ENCODE peak calls at places on chromosomes 13 and 19, in five cellular contexts. H is SK-N-MC, J is MM.1S, Z is hepatic stellate cell, T is NCI-H446. R is an unnamed sample.

GRCh38 chr19:30319411-30319810 is 52.8 kb upstream of the ZNF536 start:
- DNase-seq in Z (no peak), J (no peak), T (no peak), H (no peak), R (no peak)

GRCh38 chr13:45361596-45362206 is 20.7 kb upstream of the TPT1 start:
- DNase-seq in T (no peak), Z (no peak), H (no peak), J (no peak), R (peak; percentile 75)

GRCh38 chr19:10654610-10655456 is 687 bp downstream of the ILF3 start:
- DNase-seq in Z (peak; percentile 89), J (peak; percentile 40), T (peak; percentile 83), H (no peak), R (peak; percentile 63)

GRCh38 chr19:38061294-38061693 is 154.3 kb downstream of the SIPA1L3 start:
- DNase-seq in Z (peak; percentile 95), J (no peak), T (no peak), H (no peak), R (peak; percentile 90)

GRCh38 chr13:40445557-40445990 is 220.9 kb downstream of the FOXO1 start:
- DNase-seq in J (no peak), Z (no peak), T (no peak), H (no peak), R (peak; percentile 51)

GRCh38 chr13:33057019-33057785 is 41.0 kb downstream of the KL start:
- DNase-seq in J (no peak), H (no peak), Z (peak; percentile 38), T (peak; percentile 3), R (peak; percentile 53)

GRCh38 chr13:31267126-31267784 is 67.5 kb downstream of the B3GLCT start:
- DNase-seq in T (no peak), J (no peak), H (no peak), Z (no peak), R (no peak)

GRCh38 chr19:51078731-51079130 is 4.0 kb downstream of the KLK14 start:
- DNase-seq in Z (no peak), H (no peak), T (no peak), J (no peak), R (no peak)

GRCh38 chr13:97491452-97491851 is 57.5 kb downstream of the RAP2A start:
- DNase-seq in T (no peak), Z (no peak), J (no peak), H (no peak), R (no peak)

GRCh38 chr13:51793570-51794273 is 10.2 kb downstream of the DHRS12 start:
- DNase-seq in T (no peak), J (no peak), H (no peak), Z (peak; percentile 51), R (peak; percentile 87)

GRCh38 chr13:32443111-32443510 is 15.2 kb upstream of the N4BP2L1 start:
- DNase-seq in T (no peak), H (no peak), Z (peak; percentile 32), J (peak; percentile 59), R (peak; percentile 46)

GRCh38 chr19:44051654-44052402 is at the start of gene ZNF223:
- DNase-seq in T (peak; percentile 96), H (peak; percentile 45), J (no peak), Z (peak; percentile 96), R (peak; percentile 91)

GRCh38 chr19:5137114-5137513 is 168.2 kb downstream of the KDM4B start:
- DNase-seq in H (no peak), T (no peak), Z (no peak), J (no peak), R (no peak)

GRCh38 chr13:52832268-52832667 is 16.2 kb downstream of the PCDH8 start:
- DNase-seq in H (no peak), Z (no peak), T (peak; percentile 39), J (no peak), R (no peak)

GRCh38 chr19:2062770-2063169 is 11.7 kb upstream of the MKNK2 start:
- DNase-seq in H (no peak), Z (no peak), J (no peak), T (no peak), R (no peak)

GRCh38 chr13:113220877-113221276 is 11.5 kb downstream of the CUL4A start:
- DNase-seq in T (no peak), H (no peak), Z (no peak), J (no peak), R (peak; percentile 24)

GRCh38 chr19:21566073-21566472 is 60.7 kb downstream of the ZNF429 start:
- DNase-seq in H (no peak), T (no peak), Z (no peak), J (no peak), R (no peak)

GRCh38 chr19:53597023-53597422 is 34.8 kb upstream of the DPRX start:
- DNase-seq in J (no peak), H (no peak), Z (no peak), T (no peak), R (no peak)

GRCh38 chr13:42266464-42266863 is 5.5 kb upstream of the AKAP11 start:
- DNase-seq in H (peak; percentile 22), J (no peak), Z (peak; percentile 11), T (no peak), R (peak; percentile 46)

GRCh38 chr13:34044660-34045080 is 226.7 kb downstream of the RFC3 start:
- DNase-seq in T (no peak), Z (peak; percentile 6), J (no peak), H (no peak), R (peak; percentile 90)

GRCh38 chr13:72651196-72651595 is 76.2 kb downstream of the MZT1 start:
- DNase-seq in T (peak; percentile 22), J (no peak), Z (no peak), H (no peak), R (peak; percentile 15)

GRCh38 chr19:46537136-46538097 is 41.8 kb upstream of the PNMA8B start:
- DNase-seq in Z (peak; percentile 61), T (peak; percentile 50), H (no peak), J (peak; percentile 26), R (peak; percentile 55)

GRCh38 chr19:56637976-56638555 is 4.9 kb upstream of the SMIM17 start:
- DNase-seq in J (peak; percentile 79), H (peak; percentile 57), T (peak; percentile 4), Z (peak; percentile 31), R (peak; percentile 57)

GRCh38 chr13:79604752-79605151 is 123.8 kb downstream of the NDFIP2 start:
- DNase-seq in T (no peak), H (no peak), Z (no peak), J (no peak), R (no peak)

GRCh38 chr19:3407556-3408516 is 41.5 kb downstream of the NFIC start:
- DNase-seq in Z (no peak), H (no peak), J (no peak), T (peak; percentile 55), R (no peak)

GRCh38 chr19:50647879-50648615 is 1.2 kb upstream of the C19orf81 start:
- DNase-seq in H (no peak), Z (no peak), J (no peak), T (no peak), R (no peak)

GRCh38 chr13:64958106-64958505 is 2272.0 kb downstream of the PCDH9 start:
- DNase-seq in T (no peak), H (no peak), Z (no peak), J (no peak), R (no peak)

GRCh38 chr13:89862691-89863036 is 1484.8 kb upstream of the MIR17HG start:
- DNase-seq in T (no peak), Z (no peak), H (no peak), J (no peak), R (peak; percentile 10)

GRCh38 chr13:95607363-95607762 is 37.1 kb downstream of the DZIP1 start:
- DNase-seq in J (no peak), H (no peak), T (peak; percentile 1), Z (no peak), R (peak; percentile 54)

GRCh38 chr19:40240332-40240731 is 13.8 kb upstream of the CCNP start:
- DNase-seq in Z (no peak), H (no peak), T (no peak), J (no peak), R (no peak)

GRCh38 chr19:23790641-23791488 is 32.2 kb upstream of the ZNF681 start:
- DNase-seq in H (no peak), J (no peak), T (no peak), Z (no peak), R (no peak)